ENCODE peak calls at places on chromosomes 16 and 17, in four cellular contexts. One of them, this sample, is unnamed.

GRCh38 chr17:35892091-35892637 is 12.0 kb upstream of the CCL5 start:
- DNase-seq in K562: no peak
- DNase-seq in coronary artery: no peak
- DNase-seq in gastrocnemius medialis: no peak
- DNase-seq in this sample: no peak

GRCh38 chr16:14199624-14200023 is 128.5 kb downstream of the MRTFB start:
- DNase-seq in K562: no peak
- DNase-seq in coronary artery: no peak
- DNase-seq in gastrocnemius medialis: no peak
- DNase-seq in this sample: no peak

GRCh38 chr16:78364501-78364900 is 265.0 kb downstream of the WWOX start:
- DNase-seq in gastrocnemius medialis: no peak
- DNase-seq in coronary artery: no peak
- DNase-seq in K562: no peak
- DNase-seq in this sample: no peak

GRCh38 chr17:31408586-31408985 is 17.1 kb downstream of the RAB11FIP4 start:
- DNase-seq in gastrocnemius medialis: no peak
- DNase-seq in coronary artery: no peak
- DNase-seq in K562: no peak
- DNase-seq in this sample: no peak

GRCh38 chr16:84270071-84270470 is 24.6 kb upstream of the WFDC1 start:
- DNase-seq in K562: no peak
- DNase-seq in gastrocnemius medialis: no peak
- DNase-seq in coronary artery: no peak
- DNase-seq in this sample: no peak

GRCh38 chr16:50762241-50762640 is 20.4 kb downstream of the CYLD start:
- DNase-seq in K562: no peak
- DNase-seq in coronary artery: no peak
- DNase-seq in gastrocnemius medialis: no peak
- DNase-seq in this sample: no peak

GRCh38 chr16:86879268-86879667 is 300.9 kb downstream of the FOXL1 start:
- DNase-seq in gastrocnemius medialis: no peak
- DNase-seq in K562: no peak
- DNase-seq in coronary artery: no peak
- DNase-seq in this sample: no peak

GRCh38 chr16:799111-799947 is 1.2 kb downstream of the GNG13 start:
- DNase-seq in gastrocnemius medialis: no peak
- DNase-seq in coronary artery: no peak
- DNase-seq in K562: peak
- DNase-seq in this sample: no peak

GRCh38 chr17:35578929-35579448 is 618 bp upstream of the PEX12 start:
- DNase-seq in gastrocnemius medialis: no peak
- DNase-seq in coronary artery: no peak
- DNase-seq in K562: no peak
- DNase-seq in this sample: no peak

GRCh38 chr17:21289902-21290571 is 5.5 kb downstream of the MAP2K3 start:
- DNase-seq in coronary artery: no peak
- DNase-seq in gastrocnemius medialis: peak
- DNase-seq in K562: no peak
- DNase-seq in this sample: peak

GRCh38 chr16:8251727-8252126 is 338.6 kb downstream of the TMEM114 start:
- DNase-seq in coronary artery: no peak
- DNase-seq in K562: no peak
- DNase-seq in gastrocnemius medialis: no peak
- DNase-seq in this sample: no peak

GRCh38 chr17:82647593-82648164 is 565 bp downstream of the WDR45B start:
- DNase-seq in coronary artery: no peak
- DNase-seq in gastrocnemius medialis: no peak
- DNase-seq in K562: peak
- DNase-seq in this sample: peak

GRCh38 chr16:74726736-74727135 is 26.1 kb upstream of the MLKL start:
- DNase-seq in K562: peak
- DNase-seq in coronary artery: no peak
- DNase-seq in gastrocnemius medialis: no peak
- DNase-seq in this sample: no peak

GRCh38 chr17:5509482-5509881 is 23.1 kb downstream of the MIS12 start:
- DNase-seq in coronary artery: no peak
- DNase-seq in K562: no peak
- DNase-seq in gastrocnemius medialis: no peak
- DNase-seq in this sample: no peak

GRCh38 chr17:49292901-49293300 is 62.3 kb upstream of the PHOSPHO1 start:
- DNase-seq in K562: no peak
- DNase-seq in coronary artery: no peak
- DNase-seq in gastrocnemius medialis: no peak
- DNase-seq in this sample: no peak

GRCh38 chr16:2799205-2799851 is 1.1 kb downstream of the PRSS41 start:
- DNase-seq in coronary artery: no peak
- DNase-seq in K562: no peak
- DNase-seq in gastrocnemius medialis: no peak
- DNase-seq in this sample: no peak

GRCh38 chr17:49224198-49224996 is 6.2 kb downstream of the PHOSPHO1 start:
- DNase-seq in coronary artery: no peak
- DNase-seq in gastrocnemius medialis: no peak
- DNase-seq in K562: no peak
- DNase-seq in this sample: no peak

GRCh38 chr17:71273451-71273850 is 847.4 kb upstream of the SOX9 start:
- DNase-seq in gastrocnemius medialis: no peak
- DNase-seq in K562: no peak
- DNase-seq in coronary artery: no peak
- DNase-seq in this sample: no peak

GRCh38 chr16:67537636-67538591 is 9.3 kb downstream of the RIPOR1 start:
- DNase-seq in coronary artery: no peak
- DNase-seq in gastrocnemius medialis: no peak
- DNase-seq in K562: no peak
- DNase-seq in this sample: no peak

GRCh38 chr17:54373970-54374369 is 526.7 kb upstream of the TOM1L1 start:
- DNase-seq in coronary artery: no peak
- DNase-seq in K562: no peak
- DNase-seq in gastrocnemius medialis: no peak
- DNase-seq in this sample: no peak

GRCh38 chr17:52124561-52124960 is 34.0 kb downstream of the CA10 start:
- DNase-seq in gastrocnemius medialis: no peak
- DNase-seq in coronary artery: no peak
- DNase-seq in K562: no peak
- DNase-seq in this sample: no peak

GRCh38 chr16:57146735-57147134 is 39.1 kb downstream of the PSME3IP1 start:
- DNase-seq in K562: peak
- DNase-seq in gastrocnemius medialis: no peak
- DNase-seq in coronary artery: no peak
- DNase-seq in this sample: no peak

GRCh38 chr16:70412385-70412784 is 26.5 kb downstream of the ST3GAL2 start:
- DNase-seq in gastrocnemius medialis: no peak
- DNase-seq in K562: no peak
- DNase-seq in coronary artery: no peak
- DNase-seq in this sample: no peak

GRCh38 chr16:81170824-81171223 is 67.7 kb upstream of the BCO1 start:
- DNase-seq in K562: no peak
- DNase-seq in coronary artery: no peak
- DNase-seq in gastrocnemius medialis: no peak
- DNase-seq in this sample: no peak

GRCh38 chr17:50428831-50429424 is 2.9 kb downstream of the ACSF2 start:
- DNase-seq in coronary artery: no peak
- DNase-seq in gastrocnemius medialis: peak
- DNase-seq in K562: no peak
- DNase-seq in this sample: no peak

GRCh38 chr16:3606441-3606840 is 5.0 kb downstream of the SLX4 start:
- DNase-seq in K562: no peak
- DNase-seq in coronary artery: no peak
- DNase-seq in gastrocnemius medialis: no peak
- DNase-seq in this sample: no peak

GRCh38 chr16:68389006-68389405 is 59.3 kb downstream of the SMPD3 start:
- DNase-seq in K562: no peak
- DNase-seq in gastrocnemius medialis: no peak
- DNase-seq in coronary artery: no peak
- DNase-seq in this sample: no peak

GRCh38 chr16:22264786-22265185 is 32.4 kb upstream of the POLR3E start:
- DNase-seq in gastrocnemius medialis: no peak
- DNase-seq in K562: no peak
- DNase-seq in coronary artery: no peak
- DNase-seq in this sample: no peak

GRCh38 chr17:64648234-64648633 is 13.9 kb downstream of the SMURF2 start:
- DNase-seq in coronary artery: no peak
- DNase-seq in K562: no peak
- DNase-seq in gastrocnemius medialis: no peak
- DNase-seq in this sample: no peak

GRCh38 chr17:78875738-78876597 is 27.0 kb downstream of the CEP295NL start:
- DNase-seq in gastrocnemius medialis: no peak
- DNase-seq in K562: no peak
- DNase-seq in coronary artery: no peak
- DNase-seq in this sample: no peak

GRCh38 chr17:78875331-78875730 is 27.7 kb downstream of the CEP295NL start:
- DNase-seq in coronary artery: no peak
- DNase-seq in K562: no peak
- DNase-seq in gastrocnemius medialis: no peak
- DNase-seq in this sample: no peak

GRCh38 chr17:78878261-78878660 is 24.7 kb downstream of the CEP295NL start:
- DNase-seq in K562: no peak
- DNase-seq in coronary artery: no peak
- DNase-seq in gastrocnemius medialis: no peak
- DNase-seq in this sample: no peak

GRCh38 chr17:78879679-78880186 is 23.3 kb downstream of the CEP295NL start:
- DNase-seq in gastrocnemius medialis: peak
- DNase-seq in coronary artery: peak
- DNase-seq in K562: peak
- DNase-seq in this sample: no peak

GRCh38 chr17:78878871-78879270 is 24.1 kb downstream of the CEP295NL start:
- DNase-seq in coronary artery: no peak
- DNase-seq in gastrocnemius medialis: no peak
- DNase-seq in K562: no peak
- DNase-seq in this sample: no peak
- H3K27ac ChIP-seq in coronary artery: peak
- H3K27ac ChIP-seq in gastrocnemius medialis: peak
- H3K27ac ChIP-seq in K562: no peak
- H3K27ac ChIP-seq in this sample: peak

DNA sequence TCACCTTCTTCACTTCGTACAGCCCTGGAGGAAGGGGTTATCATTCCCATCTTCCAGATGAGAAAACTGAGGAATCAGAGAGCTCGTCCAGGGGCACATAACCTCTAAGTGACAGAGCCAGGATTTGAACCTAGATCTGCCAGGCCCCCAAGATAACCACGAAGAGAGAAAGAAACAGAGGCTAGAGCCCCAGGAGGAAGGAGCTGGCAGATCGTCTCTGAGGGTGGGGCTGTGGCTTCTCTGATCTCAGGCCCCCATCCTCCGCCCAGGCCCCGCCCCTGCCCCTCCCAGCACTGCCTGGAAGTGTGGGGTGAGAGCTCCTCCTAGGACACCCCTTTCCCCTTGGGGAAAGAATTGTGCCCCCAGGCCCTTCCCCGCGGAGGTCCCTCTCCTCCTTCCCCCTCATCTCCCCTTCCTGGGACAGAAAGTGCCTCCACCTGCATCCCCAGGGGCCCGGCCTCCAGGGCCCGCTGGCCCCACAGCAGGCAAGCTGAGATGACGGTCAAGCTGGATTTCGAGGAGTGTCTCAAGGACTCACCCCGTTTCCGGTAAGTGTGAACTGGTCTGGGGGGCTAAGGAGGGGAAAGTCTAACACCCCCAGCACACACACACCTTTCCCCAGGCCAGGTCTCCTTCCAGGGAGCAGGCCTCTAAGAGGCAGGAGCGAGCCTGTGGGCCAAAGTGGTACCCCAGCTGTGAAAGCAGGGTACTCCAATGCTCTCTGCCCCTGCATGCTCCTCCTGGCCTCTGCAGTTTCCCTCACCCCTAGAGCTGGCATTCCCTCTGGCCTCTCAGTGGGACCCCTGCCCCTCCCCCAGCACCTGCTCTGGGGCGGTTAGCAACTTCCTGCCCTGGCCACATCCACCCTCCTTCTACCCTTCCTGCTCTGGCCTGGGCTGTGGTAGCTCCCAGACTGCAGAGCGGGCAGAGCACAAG is at the start of gene ACAP1:
- DNase-seq in coronary artery: no peak
- DNase-seq in K562: peak
- DNase-seq in gastrocnemius medialis: no peak
- DNase-seq in this sample: peak
- H3K4me3 ChIP-seq in coronary artery: no peak
- H3K4me3 ChIP-seq in K562: peak
- H3K4me3 ChIP-seq in gastrocnemius medialis: no peak
- H3K4me3 ChIP-seq in this sample: no peak

DNA sequence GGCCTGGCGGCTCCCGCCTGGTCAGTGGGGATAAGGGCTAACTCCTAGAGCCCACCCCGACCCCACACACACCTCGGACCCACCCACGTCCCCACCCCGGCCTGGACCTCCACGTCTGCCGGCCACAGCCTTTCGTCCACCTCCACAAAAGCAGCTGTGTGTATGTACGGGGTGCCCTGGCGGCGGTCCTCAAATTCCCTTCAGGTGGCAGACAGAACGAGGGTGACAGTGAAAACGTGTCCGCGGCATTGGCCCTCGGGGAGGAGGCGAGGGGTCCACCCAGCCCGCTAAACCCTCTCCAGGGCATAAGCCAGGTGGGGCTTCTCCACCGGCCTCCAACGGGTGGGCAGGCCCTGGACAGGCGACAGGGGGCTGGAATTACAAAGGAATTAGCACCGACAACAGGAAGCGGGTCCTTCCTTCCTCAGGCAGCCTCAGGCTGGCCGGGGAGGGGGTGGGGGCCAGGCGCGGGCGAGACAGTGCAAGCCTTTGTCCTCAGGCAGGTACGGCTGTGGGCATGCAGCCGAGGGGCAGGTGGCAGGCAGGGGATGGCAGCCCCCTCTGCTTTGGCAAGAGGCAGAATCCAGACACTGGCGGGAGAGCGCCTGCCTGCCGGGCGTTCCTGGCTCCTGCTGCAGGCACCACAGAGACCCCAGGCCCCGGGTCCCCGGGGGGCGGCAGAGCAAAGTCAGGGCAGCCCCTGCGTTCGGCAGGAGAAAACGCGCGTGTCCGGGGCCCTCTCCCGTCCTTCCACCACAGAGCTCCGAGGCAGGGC is 12.3 kb upstream of the PITPNA start:
- DNase-seq in K562: no peak
- DNase-seq in coronary artery: no peak
- DNase-seq in gastrocnemius medialis: no peak
- DNase-seq in this sample: no peak
- H3K27ac ChIP-seq in K562: no peak
- H3K27ac ChIP-seq in coronary artery: peak
- H3K27ac ChIP-seq in gastrocnemius medialis: peak
- H3K27ac ChIP-seq in this sample: peak

DNA sequence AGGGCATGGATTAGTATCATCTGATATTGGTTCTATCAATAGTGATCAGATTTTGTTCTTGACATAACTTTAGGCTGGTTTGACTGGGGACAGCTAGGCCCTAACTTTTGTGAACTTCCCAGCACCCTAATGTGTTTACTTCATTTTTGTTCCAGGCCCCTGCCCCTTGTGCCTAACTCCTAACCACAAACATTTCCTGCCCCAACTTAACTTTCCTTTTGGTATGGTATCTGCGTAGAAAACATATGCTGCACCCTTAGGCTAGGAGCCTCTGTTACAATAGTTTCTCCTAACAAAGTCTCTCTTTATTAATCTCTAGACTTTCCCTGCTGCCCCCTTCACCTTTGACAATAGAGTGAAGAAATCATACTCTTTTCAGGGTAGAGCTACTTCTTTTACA is 2.5 kb downstream of the ADPRM start:
- DNase-seq in gastrocnemius medialis: no peak
- DNase-seq in coronary artery: no peak
- DNase-seq in K562: no peak
- DNase-seq in this sample: no peak
- H3K4me3 ChIP-seq in gastrocnemius medialis: no peak
- H3K4me3 ChIP-seq in coronary artery: no peak
- H3K4me3 ChIP-seq in K562: no peak
- H3K4me3 ChIP-seq in this sample: no peak

This sample was measured in ascending aorta.